ENCODE peak calls at places on chromosomes 7 and 10, in five cellular contexts. A is CD4-positive, CD25-positive, alpha-beta regulatory T cell; K is neural progenitor cell; X is uterus; P is WERI-Rb-1. M is an unnamed sample. For H3K27me3, the result is how much of the 10 kb centered on the place peaks cover.

GRCh38 chr10:34031410-34031809 is 696.9 kb upstream of the NRP1 start:
- DNase-seq in A (no peak), K (no peak), X (peak), P (no peak), M (no peak)

GRCh38 chr10:25063644-25064043 is 47.2 kb downstream of the THNSL1 start:
- DNase-seq in A (no peak), K (no peak), X (no peak), P (no peak), M (no peak)

GRCh38 chr7:129434846-129435318 is 650 bp downstream of the STRIP2 start:
- DNase-seq in A (no peak), K (peak), X (no peak), P (peak), M (peak)

GRCh38 chr10:86400705-86401587 is 34.4 kb upstream of the GRID1 start:
- DNase-seq in A (peak), K (peak), X (peak), P (peak), M (peak)

GRCh38 chr10:128209862-128210214 is 83.6 kb upstream of the MKI67 start:
- DNase-seq in A (no peak), K (no peak), X (no peak), P (no peak), M (no peak)

GRCh38 chr10:3139135-3139910 is 33.3 kb downstream of the PITRM1 start:
- DNase-seq in A (no peak), K (no peak), X (no peak), P (peak), M (no peak)

GRCh38 chr10:61973169-61973568 is 71.7 kb downstream of the ARID5B start:
- DNase-seq in A (no peak), K (no peak), X (no peak), P (no peak), M (no peak)

GRCh38 chr10:132328738-132329137 is 3.3 kb upstream of the LRRC27 start:
- DNase-seq in A (no peak), K (no peak), X (no peak), P (no peak), M (no peak)

GRCh38 chr7:130721486-130722277 is 12.3 kb downstream of the KLF14 start:
- DNase-seq in A (no peak), K (peak), X (peak), P (peak), M (peak)

GRCh38 chr10:125152646-125153368 is 7.6 kb downstream of the CTBP2 start:
- DNase-seq in A (no peak), K (peak), X (peak), P (no peak), M (peak)

GRCh38 chr10:125151170-125151823 is 9.1 kb downstream of the CTBP2 start:
- DNase-seq in A (no peak), K (no peak), X (no peak), P (no peak), M (no peak)

GRCh38 chr10:125153693-125154490 is 6.5 kb downstream of the CTBP2 start:
- DNase-seq in A (no peak), K (no peak), X (no peak), P (no peak), M (no peak)

GRCh38 chr10:125154529-125154928 is 5.8 kb downstream of the CTBP2 start:
- DNase-seq in A (no peak), K (no peak), X (no peak), P (no peak), M (no peak)

GRCh38 chr10:125151824-125152634 is 8.3 kb downstream of the CTBP2 start:
- DNase-seq in A (no peak), K (peak), X (peak), P (no peak), M (peak)
- H3K27ac ChIP-seq in A (no peak), K (no peak), X (peak), P (no peak), M (peak)

GRCh38 chr10:100624298-100624697 is 88.6 kb downstream of the HIF1AN start:
- DNase-seq in A (no peak), K (no peak), X (no peak), P (no peak), M (no peak)

GRCh38 chr10:100618856-100619255 is 83.1 kb downstream of the HIF1AN start:
- DNase-seq in A (no peak), K (no peak), X (no peak), P (no peak), M (no peak)

GRCh38 chr10:100623541-100623940 is 87.8 kb downstream of the HIF1AN start:
- DNase-seq in A (no peak), K (no peak), X (no peak), P (no peak), M (no peak)

GRCh38 chr10:100620087-100620835 is 84.5 kb downstream of the HIF1AN start:
- DNase-seq in A (no peak), K (no peak), X (no peak), P (no peak), M (no peak)

GRCh38 chr10:100621360-100622205 is 85.8 kb downstream of the HIF1AN start:
- DNase-seq in A (peak), K (no peak), X (no peak), P (no peak), M (no peak)
- H3K27me3 ChIP-seq in A (under half), K (half or more), X (under half), P (half or more), M (under half)

GRCh38 chr10:124717358-124717757 is 26.8 kb downstream of the FAM53B start:
- DNase-seq in A (no peak), K (no peak), X (no peak), P (no peak), M (no peak)
- H3K27ac ChIP-seq in A (peak), K (no peak), X (peak), P (peak), M (no peak)

GRCh38 chr7:27203378-27203953 is 3.6 kb upstream of the HOXA13 start:
- DNase-seq in A (no peak), K (no peak), X (no peak), P (no peak), M (no peak)
- H3K27me3 ChIP-seq in A (half or more), K (half or more), X (under half), P (half or more), M (under half)

GRCh38 chr10:124723826-124724225 is 20.4 kb downstream of the FAM53B start:
- DNase-seq in A (no peak), K (no peak), X (no peak), P (no peak), M (no peak)

GRCh38 chr10:124725171-124725631 is 19.0 kb downstream of the FAM53B start:
- DNase-seq in A (no peak), K (no peak), X (no peak), P (no peak), M (no peak)

GRCh38 chr10:124725791-124726190 is 18.4 kb downstream of the FAM53B start:
- DNase-seq in A (no peak), K (no peak), X (no peak), P (no peak), M (no peak)

GRCh38 chr10:124722812-124723783 is 21.1 kb downstream of the FAM53B start:
- DNase-seq in A (peak), K (no peak), X (peak), P (no peak), M (no peak)

GRCh38 chr10:124724279-124725027 is 19.7 kb downstream of the FAM53B start:
- DNase-seq in A (no peak), K (no peak), X (no peak), P (no peak), M (peak)
- H3K27ac ChIP-seq in A (peak), K (no peak), X (peak), P (no peak), M (peak)

GRCh38 chr7:158740013-158740656 is 35.5 kb upstream of the NCAPG2 start:
- DNase-seq in A (no peak), K (no peak), X (no peak), P (no peak), M (no peak)
- H3K27me3 ChIP-seq in A (under half), K (under half), X (under half), P (under half), M (under half)

GRCh38 chr7:12796397-12797136 is 109.1 kb downstream of the ARL4A start:
- DNase-seq in A (no peak), K (peak), X (no peak), P (no peak), M (no peak)
- H3K27ac ChIP-seq in A (no peak), K (no peak), X (no peak), P (no peak), M (no peak)

GRCh38 chr10:120644549-120645410 is 187.8 kb downstream of the PLPP4 start:
- DNase-seq in A (no peak), K (peak), X (no peak), P (no peak), M (no peak)
- H3K27me3 ChIP-seq in A (under half), K (under half), X (under half), P (under half), M (under half)

M was measured in body of pancreas.